ENCODE peak calls at places on chromosomes 7 and 10, in eight cellular contexts. I is activated T-helper 9 cell treated with anti-CD3 and anti-CD28 coated beads, Interleukin-2, amount 50 U/mL, for 16 hours; M is Calu3; E is AG08395; A is D341Med; U is nucleus accumbens; Q is AG09319; F is activated naive CD8-positive, alpha-beta T cell treated with anti-CD3 and anti-CD28 coated beads for 36 hours. W is an unnamed sample.

GRCh38 chr10:60531006-60531405 is 141.3 kb upstream of the ANK3 start:
- DNase-seq in Q (no peak), M (no peak), I (no peak), U (no peak), E (no peak), F (no peak), A (no peak), W (no peak)

GRCh38 chr7:41466760-41467384 is 236.0 kb downstream of the INHBA start:
- DNase-seq in F (no peak), Q (no peak), M (no peak), U (no peak), A (no peak), E (no peak), I (no peak), W (no peak)

GRCh38 chr10:110617455-110618162 is 26.5 kb upstream of the RBM20 start:
- DNase-seq in A (no peak), F (peak; percentile 23), I (no peak), U (no peak), Q (no peak), E (no peak), M (no peak), W (no peak)

GRCh38 chr7:47225387-47226170 is 356.3 kb downstream of the TNS3 start:
- DNase-seq in F (no peak), M (no peak), U (no peak), I (no peak), A (no peak), Q (no peak), E (peak; percentile 28), W (no peak)

GRCh38 chr10:70617798-70618568 is 15.4 kb upstream of the PRF1 start:
- DNase-seq in E (peak; percentile 54), F (peak; percentile 48), M (no peak), U (no peak), I (no peak), Q (no peak), A (no peak), W (no peak)

GRCh38 chr10:117132751-117133231 is 5.3 kb downstream of the VAX1 start:
- DNase-seq in F (no peak), Q (no peak), M (no peak), I (no peak), E (no peak), A (no peak), U (no peak), W (no peak)

GRCh38 chr7:8443871-8444756 is 10.7 kb downstream of the NXPH1 start:
- DNase-seq in M (peak; percentile 37), A (peak; percentile 45), U (no peak), E (no peak), Q (no peak), F (no peak), I (no peak), W (no peak)

GRCh38 chr10:8034666-8035640 is 19.5 kb upstream of the GATA3 start:
- DNase-seq in Q (no peak), A (peak; percentile 66), U (no peak), I (no peak), M (no peak), E (no peak), F (peak; percentile 3), W (no peak)

GRCh38 chr7:69465262-69465661 is 133.0 kb upstream of the AUTS2 start:
- DNase-seq in F (no peak), M (no peak), I (no peak), Q (no peak), U (no peak), E (no peak), A (no peak), W (no peak)

GRCh38 chr7:22477876-22478450 is 22.0 kb downstream of the STEAP1B start:
- DNase-seq in U (no peak), E (no peak), A (no peak), I (no peak), Q (no peak), M (no peak), F (no peak), W (no peak)

GRCh38 chr7:98200364-98200763 is 10.9 kb upstream of the BHLHA15 start:
- DNase-seq in Q (no peak), F (peak; percentile 49), I (no peak), A (no peak), U (no peak), M (no peak), E (no peak), W (no peak)

GRCh38 chr7:30988346-30989005 is 24.7 kb downstream of the GHRHR start:
- DNase-seq in F (no peak), E (peak; percentile 80), U (peak; percentile 55), I (no peak), Q (no peak), A (no peak), M (peak; percentile 86), W (no peak)

GRCh38 chr10:70575486-70575873 is 27.1 kb downstream of the PRF1 start:
- DNase-seq in M (no peak), A (no peak), I (no peak), Q (no peak), U (no peak), F (no peak), E (no peak), W (no peak)

GRCh38 chr10:15188629-15189028 is 20.1 kb upstream of the NMT2 start:
- DNase-seq in F (peak; percentile 54), M (no peak), A (no peak), I (no peak), Q (no peak), U (no peak), E (no peak), W (no peak)

W was measured in NK-92 treated with Interleukin-12 subunit alpha and Interleukin-12 subunit beta, amount 100 ng/mL, for 24 hours.